ENCODE peak calls at places on chromosomes 7 and 10, in five cellular contexts. R, S, H, M and G are unnamed samples.

GRCh38 chr7:101173752-101174244 is 6.3 kb downstream of the NAT16 start:
- DNase-seq in H (peak; percentile 86), S (no peak), M (no peak), R (no peak), G (peak; percentile 89)

GRCh38 chr7:77549103-77549870 is 12.2 kb downstream of the PTPN12 start:
- DNase-seq in R (no peak), H (no peak), S (no peak), M (no peak), G (no peak)

GRCh38 chr10:1369197-1369596 is 313.0 kb downstream of the WDR37 start:
- DNase-seq in M (no peak), R (no peak), S (no peak), H (no peak), G (no peak)

GRCh38 chr7:157016352-157017041 is 6.0 kb upstream of the MNX1 start:
- DNase-seq in R (no peak), M (no peak), S (no peak), H (peak; percentile 77), G (peak; percentile 81)

GRCh38 chr7:29877196-29877595 is 70.9 kb downstream of the WIPF3 start:
- DNase-seq in R (no peak), M (no peak), S (no peak), H (no peak), G (no peak)

GRCh38 chr10:104262055-104262454 is 6.9 kb upstream of the GSTO2 start:
- DNase-seq in R (no peak), M (no peak), S (no peak), H (no peak), G (no peak)

GRCh38 chr7:144009361-144009760 is 9.2 kb downstream of the OR6B1 start:
- DNase-seq in R (no peak), S (no peak), H (no peak), M (no peak), G (no peak)

GRCh38 chr10:35216303-35216905 is 89.8 kb downstream of the CREM start:
- DNase-seq in R (peak; percentile 46), H (no peak), S (peak; percentile 25), M (peak; percentile 20), G (no peak)

GRCh38 chr10:16436367-16436757 is 448 bp upstream of the PTER start:
- DNase-seq in R (no peak), M (no peak), S (no peak), H (no peak), G (no peak)

GRCh38 chr10:25933653-25934608 is at the start of gene MYO3A:
- DNase-seq in H (peak; percentile 8), M (no peak), S (no peak), R (no peak), G (peak; percentile 20)

GRCh38 chr10:77873558-77874380 is 52.8 kb downstream of the DLG5 start:
- DNase-seq in H (peak; percentile 77), M (peak; percentile 70), S (no peak), R (no peak), G (peak; percentile 68)

GRCh38 chr7:130899071-130899451 is 165.1 kb upstream of the KLF14 start:
- DNase-seq in S (no peak), R (no peak), H (no peak), M (no peak), G (no peak)

GRCh38 chr10:75228834-75229233 is 6.9 kb downstream of the COMTD1 start:
- DNase-seq in M (no peak), S (no peak), R (no peak), H (no peak), G (no peak)

GRCh38 chr7:155405399-155406318 is 52.3 kb upstream of the EN2 start:
- DNase-seq in H (no peak), R (no peak), S (no peak), M (no peak), G (peak; percentile 23)
- TF ChIP-seq CTCF in H (no peak), R (no peak), S (no peak), M (no peak), G (no peak)

GRCh38 chr7:116222501-116222900 is 12.2 kb downstream of the TES start:
- DNase-seq in S (no peak), H (no peak), M (no peak), R (no peak), G (no peak)
- TF ChIP-seq CTCF in S (no peak), H (no peak), M (no peak), R (no peak), G (no peak)

GRCh38 chr7:43164757-43165156 is 52.3 kb downstream of the HECW1 start:
- DNase-seq in M (peak; percentile 98), R (no peak), H (peak; percentile 72), S (no peak), G (peak; percentile 63)
- TF ChIP-seq CTCF in M (no peak), R (no peak), H (no peak), S (no peak), G (no peak)

GRCh38 chr10:12729885-12730284 is 271.6 kb downstream of the CCDC3 start:
- DNase-seq in M (no peak), H (no peak), S (no peak), R (no peak), G (no peak)
- TF ChIP-seq CTCF in M (peak; percentile 16), H (peak; percentile 25), S (peak; percentile 27), R (no peak), G (peak; percentile 33)

GRCh38 chr10:101047961-101048892 is 13.6 kb upstream of the KAZALD1 start:
- DNase-seq in S (no peak), R (no peak), H (no peak), M (no peak), G (no peak)
- TF ChIP-seq CTCF in S (no peak), R (no peak), H (no peak), M (no peak), G (no peak)